ENCODE peak calls at places on chromosomes 7 and 10, in seven cellular contexts. F is HT1080, V is body of pancreas, R is hippocampal formation, S is uterus, T is dorsolateral prefrontal cortex, M is astrocyte of the hippocampus. U is an unnamed sample.

GRCh38 chr7:5528071-5528814 is 104.6 kb upstream of the TNRC18 start:
- DNase-seq in F (peak; percentile 47), M (peak; percentile 58), V (no peak), R (no peak), T (peak; percentile 30), S (peak; percentile 61), U (peak; percentile 49)

GRCh38 chr10:91007656-91008055 is 86.8 kb upstream of the ANKRD1 start:
- DNase-seq in R (no peak), S (no peak), T (no peak), V (no peak), F (no peak), M (no peak), U (no peak)

GRCh38 chr10:111600772-111601171 is 523.9 kb downstream of the ADRA2A start:
- DNase-seq in F (no peak), R (peak; percentile 47), M (peak; percentile 21), T (peak; percentile 80), S (no peak), V (peak; percentile 56), U (peak; percentile 38)

GRCh38 chr7:101232141-101232821 is 5.3 kb downstream of the CLDN15 start:
- DNase-seq in M (peak; percentile 24), T (no peak), S (no peak), V (peak; percentile 81), R (no peak), F (no peak), U (peak; percentile 73)

GRCh38 chr7:110170762-110171161 is 920.2 kb upstream of the LRRN3 start:
- DNase-seq in F (no peak), T (no peak), M (peak; percentile 5), V (no peak), S (no peak), R (no peak), U (no peak)

GRCh38 chr10:79403441-79404230 is 41.8 kb downstream of the ZCCHC24 start:
- DNase-seq in S (peak; percentile 44), M (peak; percentile 85), V (no peak), T (peak; percentile 75), R (peak; percentile 79), F (peak; percentile 86), U (peak; percentile 87)

GRCh38 chr7:104993217-104993857 is 20.7 kb upstream of the KMT2E start:
- DNase-seq in S (no peak), F (no peak), V (no peak), T (no peak), R (no peak), M (no peak), U (no peak)

GRCh38 chr10:32577448-32577847 is 131.5 kb downstream of the CCDC7 start:
- DNase-seq in F (peak; percentile 7), M (no peak), T (no peak), V (no peak), R (no peak), S (no peak), U (no peak)

GRCh38 chr7:150856303-150857275 is 4.3 kb downstream of the AOC1 start:
- DNase-seq in R (no peak), S (no peak), M (no peak), V (no peak), T (no peak), F (no peak), U (no peak)

GRCh38 chr10:325282-325681 is 190.0 kb downstream of the ZMYND11 start:
- DNase-seq in F (no peak), S (no peak), M (no peak), R (no peak), T (no peak), V (no peak), U (no peak)

GRCh38 chr10:89224697-89225443 is 17.8 kb upstream of the CH25H start:
- DNase-seq in V (no peak), M (peak; percentile 43), R (no peak), S (no peak), F (no peak), T (peak; percentile 60), U (peak; percentile 80)

GRCh38 chr7:27647052-27647451 is 15.6 kb downstream of the HIBADH start:
- DNase-seq in T (no peak), R (no peak), M (peak; percentile 25), V (no peak), S (no peak), F (peak; percentile 74), U (no peak)

GRCh38 chr7:2255145-2256139 is 13.4 kb downstream of the NUDT1 start:
- DNase-seq in R (no peak), F (peak; percentile 34), T (no peak), S (no peak), M (peak; percentile 85), V (no peak), U (peak; percentile 33)

GRCh38 chr10:100904903-100905302 is 7.9 kb upstream of the SLF2 start:
- DNase-seq in T (no peak), F (no peak), V (no peak), R (no peak), S (no peak), M (no peak), U (no peak)

GRCh38 chr7:143390773-143391114 is 9.6 kb downstream of the ZYX start:
- DNase-seq in M (no peak), R (no peak), S (no peak), F (no peak), V (no peak), T (no peak), U (no peak)

GRCh38 chr7:11835260-11835659 is 3.3 kb upstream of the THSD7A start:
- DNase-seq in M (peak; percentile 28), T (no peak), V (no peak), S (no peak), F (no peak), R (no peak), U (no peak)

GRCh38 chr10:16521311-16522016 is at the start of gene C1QL3:
- DNase-seq in M (peak; percentile 63), S (no peak), F (peak; percentile 8), V (peak; percentile 16), T (no peak), R (peak; percentile 56), U (peak; percentile 50)

GRCh38 chr10:43816351-43817321 is 168.0 kb upstream of the ZNF32 start:
- DNase-seq in V (peak; percentile 46), S (peak; percentile 63), R (no peak), F (peak; percentile 75), M (peak; percentile 34), T (no peak), U (no peak)

GRCh38 chr10:119575506-119575905 is 21.3 kb downstream of the TIAL1 start:
- DNase-seq in M (peak; percentile 11), T (no peak), F (peak; percentile 52), S (no peak), V (no peak), R (no peak), U (no peak)

GRCh38 chr7:96327429-96327828 is 5.5 kb upstream of the SLC25A13 start:
- DNase-seq in F (peak; percentile 18), V (peak; percentile 77), T (no peak), M (no peak), S (no peak), R (no peak), U (no peak)

U was measured in right cardiac atrium.